ENCODE peak calls at places on chromosomes 11 and 22, in five cellular contexts. C is Calu3; R is HCT116; B is T47D; I is activated naive CD8-positive, alpha-beta T cell treated with anti-CD3 and anti-CD28 coated beads, Interleukin-2, amount 50 U/mL, for 24 hours. Z is an unnamed sample.

GRCh38 chr22:50684501-50684900 is 11.9 kb downstream of the SHANK3 start:
- DNase-seq in B (no peak), R (no peak), C (no peak), I (no peak), Z (no peak)

GRCh38 chr11:28627690-28628255 is 519.6 kb downstream of the METTL15 start:
- DNase-seq in C (no peak), B (no peak), I (no peak), R (no peak), Z (no peak)

GRCh38 chr11:45741032-45741431 is 63.9 kb upstream of the SLC35C1 start:
- DNase-seq in R (no peak), I (no peak), C (no peak), B (no peak), Z (no peak)

GRCh38 chr22:50293441-50294318 is 13.8 kb downstream of the PLXNB2 start:
- DNase-seq in B (no peak), I (peak), R (no peak), C (peak), Z (peak)

GRCh38 chr22:23551385-23551784 is 28.7 kb downstream of the IGLL1 start:
- DNase-seq in B (no peak), C (no peak), R (no peak), I (no peak), Z (no peak)

GRCh38 chr11:12206529-12206928 is 96.1 kb downstream of the MICAL2 start:
- DNase-seq in B (no peak), R (no peak), I (no peak), C (no peak), Z (no peak)

GRCh38 chr11:117997436-117998200 is 11.4 kb downstream of the IL10RA start:
- DNase-seq in C (no peak), R (no peak), I (peak), B (no peak), Z (no peak)

GRCh38 chr22:22348127-22348814 is 103.7 kb downstream of the VPREB1 start:
- DNase-seq in R (peak), I (no peak), C (peak), B (no peak), Z (no peak)

GRCh38 chr11:64990222-64990918 is 6.4 kb downstream of the BATF2 start:
- DNase-seq in I (no peak), R (no peak), C (no peak), B (no peak), Z (no peak)

GRCh38 chr11:113137735-113138529 is 176.5 kb upstream of the TTC12 start:
- DNase-seq in B (no peak), I (no peak), C (no peak), R (no peak), Z (no peak)

GRCh38 chr11:68694404-68695297 is 10.3 kb downstream of the GAL start:
- DNase-seq in I (no peak), C (no peak), B (no peak), R (no peak), Z (no peak)

GRCh38 chr11:125141178-125141577 is 23.4 kb upstream of the PKNOX2 start:
- DNase-seq in I (no peak), C (no peak), B (no peak), R (no peak), Z (no peak)

GRCh38 chr11:57152134-57152533 is 29.6 kb upstream of the LRRC55 start:
- DNase-seq in I (no peak), R (no peak), C (no peak), B (no peak), Z (no peak)

GRCh38 chr11:117171648-117172051 is 6.9 kb upstream of the SIDT2 start:
- DNase-seq in R (no peak), C (no peak), I (no peak), B (no peak), Z (no peak)

GRCh38 chr22:22882033-22882717 is 5.4 kb upstream of the IGLL5 start:
- DNase-seq in C (peak), B (no peak), I (peak), R (no peak), Z (no peak)

GRCh38 chr11:65861165-65861505 is 902 bp downstream of the MUS81 start:
- DNase-seq in R (no peak), B (peak), C (no peak), I (no peak), Z (no peak)

GRCh38 chr11:75273331-75273988 is 32.9 kb downstream of the TPBGL start:
- DNase-seq in R (no peak), B (no peak), I (no peak), C (no peak), Z (no peak)

GRCh38 chr22:40694409-40694808 is 15.1 kb downstream of the MCHR1 start:
- DNase-seq in B (no peak), I (no peak), R (no peak), C (no peak), Z (no peak)

GRCh38 chr22:37925311-37925710 is 19.2 kb downstream of the MICALL1 start:
- DNase-seq in R (no peak), C (no peak), B (no peak), I (no peak), Z (no peak)

GRCh38 chr22:40436460-40437431 is 66.4 kb downstream of the SGSM3 start:
- DNase-seq in R (peak), C (peak), B (no peak), I (peak), Z (peak)

GRCh38 chr11:15665368-15665871 is 550.7 kb downstream of the INSC start:
- DNase-seq in I (no peak), C (no peak), R (no peak), B (no peak), Z (peak)

GRCh38 chr11:26276798-26277424 is 55.0 kb upstream of the ANO3 start:
- DNase-seq in C (peak), B (peak), I (peak), R (peak), Z (peak)

GRCh38 chr22:39907035-39907434 is 6.2 kb downstream of the GRAP2 start:
- DNase-seq in R (no peak), I (no peak), B (no peak), C (no peak), Z (no peak)

GRCh38 chr11:128310676-128311445 is 276.5 kb downstream of the ETS1 start:
- DNase-seq in R (no peak), I (no peak), C (no peak), B (no peak), Z (no peak)

GRCh38 chr11:10669258-10670033 is 24.1 kb downstream of the IRAG1 start:
- DNase-seq in R (no peak), I (no peak), C (no peak), B (no peak), Z (no peak)

GRCh38 chr11:36657610-36658225 is 59.7 kb upstream of the RAG2 start:
- DNase-seq in I (no peak), C (no peak), R (no peak), B (no peak), Z (no peak)

GRCh38 chr11:2202071-2202899 is 30.7 kb upstream of the TH start:
- DNase-seq in C (peak), B (peak), R (no peak), I (no peak), Z (peak)

GRCh38 chr22:23205330-23205729 is 25.0 kb downstream of the BCR start:
- DNase-seq in I (no peak), B (no peak), C (no peak), R (no peak), Z (no peak)

GRCh38 chr11:34594603-34595002 is 26.3 kb upstream of the EHF start:
- DNase-seq in B (no peak), I (no peak), R (no peak), C (no peak), Z (no peak)

Z was measured in PC-9.